ENCODE peak calls at places on chromosome 2, in four cellular contexts. One of them, this sample, is unnamed.

GRCh38 chr2:189601043-189601442 is 20.5 kb upstream of the SLC40A1 start:
- DNase-seq in psoas muscle: no peak
- DNase-seq in tibial nerve: no peak
- DNase-seq in left lung: no peak
- DNase-seq in this sample: no peak

GRCh38 chr2:71850306-71850801 is 297.3 kb downstream of the CYP26B1 start:
- DNase-seq in psoas muscle: no peak
- DNase-seq in tibial nerve: peak; percentile 39
- DNase-seq in left lung: no peak
- DNase-seq in this sample: no peak

GRCh38 chr2:26432363-26432762 is 30.6 kb downstream of the DRC1 start:
- DNase-seq in psoas muscle: no peak
- DNase-seq in tibial nerve: no peak
- DNase-seq in left lung: no peak
- DNase-seq in this sample: no peak

GRCh38 chr2:238108423-238109201 is 8.5 kb downstream of the ESPNL start:
- DNase-seq in psoas muscle: peak; percentile 61
- DNase-seq in tibial nerve: no peak
- DNase-seq in left lung: peak; percentile 32
- DNase-seq in this sample: peak; percentile 42

GRCh38 chr2:138515084-138515483 is 13.5 kb downstream of the SPOPL start:
- DNase-seq in psoas muscle: no peak
- DNase-seq in tibial nerve: no peak
- DNase-seq in left lung: no peak
- DNase-seq in this sample: no peak

GRCh38 chr2:37872192-37872545 is 52.9 kb upstream of the RMDN2 start:
- DNase-seq in psoas muscle: no peak
- DNase-seq in tibial nerve: no peak
- DNase-seq in left lung: no peak
- DNase-seq in this sample: no peak

GRCh38 chr2:14960686-14961324 is 328.3 kb downstream of the LRATD1 start:
- DNase-seq in psoas muscle: no peak
- DNase-seq in tibial nerve: no peak
- DNase-seq in left lung: no peak
- DNase-seq in this sample: no peak

GRCh38 chr2:232839680-232840079 is 30.4 kb upstream of the SNORC start:
- DNase-seq in psoas muscle: peak; percentile 64
- DNase-seq in tibial nerve: peak; percentile 25
- DNase-seq in left lung: peak; percentile 66
- DNase-seq in this sample: peak; percentile 85

GRCh38 chr2:22904126-22904684 is 480.8 kb upstream of the KLHL29 start:
- DNase-seq in psoas muscle: peak; percentile 50
- DNase-seq in tibial nerve: no peak
- DNase-seq in left lung: no peak
- DNase-seq in this sample: no peak

GRCh38 chr2:134104754-134105153 is 149.1 kb upstream of the MGAT5 start:
- DNase-seq in psoas muscle: no peak
- DNase-seq in tibial nerve: no peak
- DNase-seq in left lung: no peak
- DNase-seq in this sample: no peak

GRCh38 chr2:138364554-138365162 is 136.9 kb upstream of the SPOPL start:
- DNase-seq in psoas muscle: no peak
- DNase-seq in tibial nerve: no peak
- DNase-seq in left lung: no peak
- DNase-seq in this sample: no peak

GRCh38 chr2:160271166-160272086 is 71.4 kb upstream of the ITGB6 start:
- DNase-seq in psoas muscle: no peak
- DNase-seq in tibial nerve: no peak
- DNase-seq in left lung: peak; percentile 54
- DNase-seq in this sample: no peak

GRCh38 chr2:216424305-216424704 is 12.0 kb downstream of the SMARCAL1 start:
- DNase-seq in psoas muscle: no peak
- DNase-seq in tibial nerve: no peak
- DNase-seq in left lung: no peak
- DNase-seq in this sample: no peak

GRCh38 chr2:96819876-96820511 is 3.9 kb downstream of the CNNM3 start:
- DNase-seq in psoas muscle: peak; percentile 49
- DNase-seq in tibial nerve: no peak
- DNase-seq in left lung: no peak
- DNase-seq in this sample: no peak

GRCh38 chr2:239292956-239293355 is 107.9 kb downstream of the HDAC4 start:
- DNase-seq in psoas muscle: peak; percentile 38
- DNase-seq in tibial nerve: peak; percentile 10
- DNase-seq in left lung: no peak
- DNase-seq in this sample: no peak

GRCh38 chr2:132009874-132010521 is 151.8 kb downstream of the ANKRD30BL start:
- DNase-seq in psoas muscle: no peak
- DNase-seq in tibial nerve: no peak
- DNase-seq in left lung: no peak
- DNase-seq in this sample: no peak

GRCh38 chr2:96188821-96189526 is 19.7 kb downstream of the STARD7 start:
- DNase-seq in psoas muscle: no peak
- DNase-seq in tibial nerve: no peak
- DNase-seq in left lung: no peak
- DNase-seq in this sample: no peak

GRCh38 chr2:22800422-22800821 is 584.6 kb upstream of the KLHL29 start:
- DNase-seq in psoas muscle: no peak
- DNase-seq in tibial nerve: no peak
- DNase-seq in left lung: no peak
- DNase-seq in this sample: no peak

GRCh38 chr2:85887566-85888019 is 1.2 kb downstream of the ST3GAL5 start:
- DNase-seq in psoas muscle: peak; percentile 79
- DNase-seq in tibial nerve: peak; percentile 27
- DNase-seq in left lung: peak; percentile 69
- DNase-seq in this sample: peak; percentile 66

GRCh38 chr2:122156101-122156500 is 400.6 kb downstream of the TSN start:
- DNase-seq in psoas muscle: no peak
- DNase-seq in tibial nerve: no peak
- DNase-seq in left lung: no peak
- DNase-seq in this sample: no peak

GRCh38 chr2:160207804-160208661 is 8.0 kb upstream of the ITGB6 start:
- DNase-seq in psoas muscle: peak; percentile 91
- DNase-seq in tibial nerve: peak; percentile 34
- DNase-seq in left lung: peak; percentile 84
- DNase-seq in this sample: peak; percentile 50

GRCh38 chr2:58730764-58731487 is 489.8 kb upstream of the FANCL start:
- DNase-seq in psoas muscle: no peak
- DNase-seq in tibial nerve: no peak
- DNase-seq in left lung: no peak
- DNase-seq in this sample: no peak

GRCh38 chr2:240456607-240457222 is 21.3 kb downstream of the GPC1 start:
- DNase-seq in psoas muscle: peak; percentile 54
- DNase-seq in tibial nerve: no peak
- DNase-seq in left lung: no peak
- DNase-seq in this sample: no peak

GRCh38 chr2:128180031-128180430 is 89.0 kb downstream of the UGGT1 start:
- DNase-seq in psoas muscle: no peak
- DNase-seq in tibial nerve: no peak
- DNase-seq in left lung: no peak
- DNase-seq in this sample: no peak

GRCh38 chr2:173866858-173867620 is 98.1 kb downstream of the SP3 start:
- DNase-seq in psoas muscle: peak; percentile 62
- DNase-seq in tibial nerve: no peak
- DNase-seq in left lung: no peak
- DNase-seq in this sample: no peak

GRCh38 chr2:45002661-45003210 is 6.5 kb downstream of the SIX2 start:
- DNase-seq in psoas muscle: no peak
- DNase-seq in tibial nerve: no peak
- DNase-seq in left lung: no peak
- DNase-seq in this sample: no peak

GRCh38 chr2:105797298-105797819 is 52.6 kb downstream of the NCK2 start:
- DNase-seq in psoas muscle: no peak
- DNase-seq in tibial nerve: no peak
- DNase-seq in left lung: no peak
- DNase-seq in this sample: no peak

GRCh38 chr2:86764661-86765307 is 25.9 kb downstream of the CD8A start:
- DNase-seq in psoas muscle: no peak
- DNase-seq in tibial nerve: no peak
- DNase-seq in left lung: no peak
- DNase-seq in this sample: no peak

GRCh38 chr2:204977914-204978313 is 432.6 kb downstream of the PARD3B start:
- DNase-seq in psoas muscle: no peak
- DNase-seq in tibial nerve: no peak
- DNase-seq in left lung: no peak
- DNase-seq in this sample: no peak

GRCh38 chr2:102801858-102802699 is 40.2 kb downstream of the TMEM182 start:
- DNase-seq in psoas muscle: peak; percentile 58
- DNase-seq in tibial nerve: no peak
- DNase-seq in left lung: no peak
- DNase-seq in this sample: no peak

GRCh38 chr2:75199428-75200011 is at the start of gene TACR1:
- DNase-seq in psoas muscle: peak; percentile 84
- DNase-seq in tibial nerve: peak; percentile 26
- DNase-seq in left lung: peak; percentile 49
- DNase-seq in this sample: peak; percentile 44
- TF ChIP-seq CTCF in psoas muscle: peak; percentile 50
- TF ChIP-seq CTCF in tibial nerve: peak; percentile 35
- TF ChIP-seq CTCF in left lung: peak; percentile 28
- TF ChIP-seq CTCF in this sample: peak; percentile 25

DNA sequence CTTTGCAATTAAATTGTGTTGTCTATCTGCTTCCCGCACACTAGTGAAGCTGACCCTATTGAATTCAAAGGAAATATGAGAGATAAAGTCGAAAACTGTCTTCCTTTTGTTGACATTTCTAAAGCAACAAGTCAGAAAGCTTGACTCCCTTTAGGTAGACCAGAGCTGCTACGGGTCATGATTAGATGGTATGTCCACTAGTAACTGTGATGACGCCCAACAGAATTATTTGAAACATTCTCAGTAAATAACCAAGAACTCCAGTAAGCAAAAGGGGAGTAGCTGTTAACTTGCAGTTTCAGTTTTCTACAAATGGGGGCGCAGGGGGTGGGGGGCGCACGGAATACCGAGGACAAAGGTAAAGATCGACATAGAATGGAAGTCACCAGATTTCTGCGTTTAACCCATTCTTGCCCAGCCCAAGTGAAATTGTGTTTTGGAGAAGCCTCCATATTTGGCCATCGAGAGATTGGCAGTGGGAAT is 56.4 kb downstream of the CRIM1 start:
- DNase-seq in psoas muscle: no peak
- DNase-seq in tibial nerve: no peak
- DNase-seq in left lung: no peak
- DNase-seq in this sample: no peak
- TF ChIP-seq CTCF in psoas muscle: no peak
- TF ChIP-seq CTCF in tibial nerve: no peak
- TF ChIP-seq CTCF in left lung: no peak
- TF ChIP-seq CTCF in this sample: no peak

DNA sequence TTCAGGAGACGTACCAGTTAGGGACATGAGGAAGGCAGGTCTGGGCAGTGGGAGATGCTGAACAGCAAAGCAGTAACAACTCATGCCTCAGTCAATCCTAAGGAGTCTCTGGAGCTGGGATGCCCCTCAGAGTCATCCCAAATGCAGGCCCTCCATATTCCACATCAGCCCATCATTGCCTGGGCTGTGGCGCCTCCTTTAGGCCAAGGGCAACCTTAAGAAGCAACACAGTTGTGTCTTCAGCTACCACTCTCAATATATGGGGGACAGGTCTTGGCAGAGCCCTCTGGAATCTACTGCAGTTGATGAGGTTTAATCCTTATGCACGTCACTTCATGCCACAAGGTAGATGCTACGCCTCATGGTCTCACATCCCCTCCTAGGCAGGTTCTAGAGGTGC is 682.0 kb upstream of the RAB6C start:
- DNase-seq in psoas muscle: no peak
- DNase-seq in tibial nerve: no peak
- DNase-seq in left lung: no peak
- DNase-seq in this sample: no peak
- TF ChIP-seq CTCF in psoas muscle: no peak
- TF ChIP-seq CTCF in tibial nerve: no peak
- TF ChIP-seq CTCF in left lung: no peak
- TF ChIP-seq CTCF in this sample: no peak

GRCh38 chr2:30979822-30980245 is 158.4 kb downstream of the GALNT14 start:
- DNase-seq in psoas muscle: peak; percentile 56
- DNase-seq in tibial nerve: no peak
- DNase-seq in left lung: peak; percentile 46
- DNase-seq in this sample: no peak
- TF ChIP-seq CTCF in psoas muscle: no peak
- TF ChIP-seq CTCF in tibial nerve: no peak
- TF ChIP-seq CTCF in left lung: no peak
- TF ChIP-seq CTCF in this sample: no peak

GRCh38 chr2:68900496-68901198 is 29.4 kb upstream of the BMP10 start:
- DNase-seq in psoas muscle: no peak
- DNase-seq in tibial nerve: no peak
- DNase-seq in left lung: no peak
- DNase-seq in this sample: no peak
- TF ChIP-seq CTCF in psoas muscle: no peak
- TF ChIP-seq CTCF in tibial nerve: no peak
- TF ChIP-seq CTCF in left lung: no peak
- TF ChIP-seq CTCF in this sample: no peak